ENCODE peak calls at places on chromosomes 5 and 9, in four cellular contexts. C, L, F and K are unnamed samples.

GRCh38 chr5:133225671-133226152 is 173.9 kb downstream of the HSPA4 start:
- DNase-seq in C (no peak), L (no peak), F (no peak), K (no peak)

GRCh38 chr5:57082441-57083067 is 91.3 kb upstream of the GPBP1 start:
- DNase-seq in C (no peak), L (no peak), F (no peak), K (no peak)

GRCh38 chr9:14812806-14813205 is 90.3 kb upstream of the CER1 start:
- DNase-seq in C (no peak), L (no peak), F (no peak), K (no peak)

GRCh38 chr5:135211083-135211790 is 177.2 kb upstream of the PITX1 start:
- DNase-seq in C (no peak), L (peak), F (no peak), K (no peak)

GRCh38 chr9:104970588-104970987 is 42.6 kb upstream of the ABCA1 start:
- DNase-seq in C (no peak), L (no peak), F (no peak), K (no peak)

GRCh38 chr9:115192280-115192679 is 74.3 kb upstream of the TNC start:
- DNase-seq in C (no peak), L (no peak), F (no peak), K (no peak)

GRCh38 chr9:18442629-18443491 is 31.1 kb upstream of the ADAMTSL1 start:
- DNase-seq in C (no peak), L (peak), F (peak), K (peak)

GRCh38 chr5:100595152-100595811 is 60.1 kb downstream of the FAM174A start:
- DNase-seq in C (no peak), L (no peak), F (no peak), K (no peak)

GRCh38 chr5:142239394-142240159 is 85.2 kb downstream of the SPRY4 start:
- DNase-seq in C (no peak), L (no peak), F (no peak), K (no peak)

GRCh38 chr5:169146158-169146557 is 154.8 kb downstream of the SLIT3 start:
- DNase-seq in C (no peak), L (no peak), F (no peak), K (no peak)

GRCh38 chr5:178207183-178207916 is 3.0 kb downstream of the HNRNPAB start:
- DNase-seq in C (no peak), L (no peak), F (no peak), K (no peak)

GRCh38 chr5:140296289-140296688 is 6.6 kb downstream of the PFDN1 start:
- DNase-seq in C (no peak), L (no peak), F (no peak), K (no peak)

GRCh38 chr5:134176523-134177196 is at the start of gene SKP1:
- DNase-seq in C (peak), L (peak), F (peak), K (peak)

GRCh38 chr5:139382781-139383180 is 316 bp downstream of the SLC23A1 start:
- DNase-seq in C (no peak), L (no peak), F (no peak), K (no peak)

GRCh38 chr5:36877667-36878420 is 1.3 kb downstream of the NIPBL start:
- DNase-seq in C (no peak), L (no peak), F (no peak), K (no peak)